ENCODE peak calls at places on chromosomes 1 and 21, in six cellular contexts. N is K562, E is tibial nerve, F is stomach, Z is sigmoid colon, Q is A549. M is an unnamed sample.

GRCh38 chr1:203422656-203423055 is 53.0 kb upstream of the PRELP start:
- DNase-seq in E (no peak), Q (no peak), Z (no peak), F (no peak), N (no peak), M (no peak)

GRCh38 chr1:78836736-78837135 is 169.8 kb downstream of the ADGRL4 start:
- DNase-seq in Z (no peak), Q (no peak), N (no peak), F (no peak), E (no peak), M (no peak)

GRCh38 chr1:60227581-60228252 is 154.1 kb upstream of the C1orf87 start:
- DNase-seq in Z (no peak), E (no peak), F (no peak), Q (no peak), N (no peak), M (no peak)

GRCh38 chr1:194241215-194241614 is 1054.8 kb upstream of the B3GALT2 start:
- DNase-seq in N (no peak), F (no peak), Z (no peak), Q (no peak), E (no peak), M (no peak)

GRCh38 chr21:20997633-20998455 is at the start of gene NCAM2:
- DNase-seq in Z (peak), N (peak), F (peak), Q (peak), E (peak), M (peak)

GRCh38 chr1:212608956-212609700 is 567 bp downstream of the ATF3 start:
- DNase-seq in E (peak), N (peak), Z (peak), F (peak), Q (no peak), M (peak)

GRCh38 chr21:38819719-38820147 is 14.0 kb downstream of the ETS2 start:
- DNase-seq in N (no peak), Q (peak), E (no peak), F (peak), Z (no peak), M (no peak)

GRCh38 chr1:227779021-227779441 is 36.4 kb upstream of the PRSS38 start:
- DNase-seq in Z (peak), Q (no peak), E (no peak), N (no peak), F (no peak), M (peak)

GRCh38 chr1:153346067-153346723 is 2.4 kb downstream of the PGLYRP4 start:
- DNase-seq in E (no peak), Q (no peak), N (no peak), F (no peak), Z (no peak), M (no peak)

GRCh38 chr1:38446936-38447335 is 400.3 kb upstream of the POU3F1 start:
- DNase-seq in F (no peak), E (no peak), Q (no peak), Z (no peak), N (no peak), M (no peak)

GRCh38 chr1:38444311-38444710 is 397.7 kb upstream of the POU3F1 start:
- DNase-seq in F (no peak), N (no peak), E (no peak), Q (peak), Z (no peak), M (no peak)

GRCh38 chr1:38440402-38440801 is 393.8 kb upstream of the POU3F1 start:
- DNase-seq in Q (no peak), Z (no peak), F (no peak), E (no peak), N (no peak), M (no peak)

DNA sequence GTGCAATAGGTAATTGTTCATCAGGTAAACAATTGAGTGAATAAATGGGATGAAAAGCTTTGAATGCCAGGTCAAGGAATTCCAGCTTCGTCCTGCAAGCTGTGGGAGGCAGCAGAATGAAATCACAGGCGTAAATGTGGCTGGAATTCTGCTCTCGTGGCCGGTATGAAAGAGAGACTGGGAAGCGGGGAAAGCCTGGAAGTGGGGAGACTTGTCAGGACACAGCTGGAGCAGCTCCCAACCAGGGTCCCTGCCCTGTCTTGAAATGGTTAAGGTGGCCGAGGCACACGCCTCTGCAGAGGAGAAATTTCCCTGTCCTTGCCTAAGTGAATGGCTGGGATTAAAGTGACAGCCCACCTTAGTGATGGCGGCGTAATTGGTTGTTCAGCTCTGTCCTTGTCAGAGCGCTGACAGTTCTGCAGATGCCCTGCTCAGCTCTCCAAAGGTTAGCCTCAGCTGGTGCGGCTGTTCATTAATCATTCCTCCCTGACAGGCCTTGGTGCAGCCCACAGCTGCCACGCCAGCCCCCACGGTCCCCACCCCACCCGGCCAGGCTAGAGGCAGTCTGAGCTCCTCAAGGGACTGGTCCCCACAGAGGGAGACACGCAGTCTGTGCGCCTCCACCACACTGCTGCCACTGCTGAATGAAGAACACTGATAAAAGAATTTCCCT is 398.3 kb upstream of the POU3F1 start:
- DNase-seq in N (no peak), Z (no peak), Q (no peak), E (no peak), F (no peak), M (no peak)
- TF ChIP-seq EP300 in N (no peak), Z (no peak), Q (no peak), E (no peak), F (no peak), M (no peak)

GRCh38 chr1:1253972-1254666 is 7.6 kb upstream of the C1QTNF12 start:
- DNase-seq in E (no peak), F (no peak), N (no peak), Z (no peak), Q (no peak), M (no peak)

GRCh38 chr1:1253314-1253713 is 6.8 kb upstream of the C1QTNF12 start:
- DNase-seq in E (no peak), N (no peak), Z (no peak), F (no peak), Q (no peak), M (no peak)

GRCh38 chr1:1254667-1254998 is 8.1 kb upstream of the C1QTNF12 start:
- DNase-seq in N (no peak), E (no peak), Q (no peak), Z (no peak), F (no peak), M (no peak)

GRCh38 chr1:1255627-1256026 is 9.1 kb upstream of the C1QTNF12 start:
- DNase-seq in Z (no peak), F (no peak), N (no peak), E (no peak), Q (no peak), M (no peak)

GRCh38 chr1:1255078-1255477 is 8.6 kb upstream of the C1QTNF12 start:
- DNase-seq in Z (no peak), N (no peak), Q (no peak), E (no peak), F (no peak), M (no peak)
- H3K4me3 ChIP-seq in Z (no peak), N (no peak), Q (no peak), E (no peak), F (no peak), M (no peak)

GRCh38 chr1:63888984-63889383 is 115.2 kb downstream of the ROR1 start:
- DNase-seq in N (no peak), E (no peak), F (no peak), Z (no peak), Q (no peak), M (no peak)
- TF ChIP-seq EP300 in N (no peak), E (no peak), F (no peak), Z (no peak), Q (no peak), M (no peak)

GRCh38 chr1:38476111-38476783 is 383.3 kb downstream of the RRAGC start:
- DNase-seq in F (no peak), Z (no peak), Q (no peak), E (no peak), N (no peak), M (no peak)
- H3K4me3 ChIP-seq in F (peak), Z (no peak), Q (no peak), E (peak), N (no peak), M (no peak)

GRCh38 chr1:106868828-106869227 is 187.6 kb upstream of the PRMT6 start:
- DNase-seq in E (no peak), Q (no peak), N (no peak), Z (no peak), F (no peak), M (no peak)
- TF ChIP-seq EP300 in E (no peak), Q (no peak), N (no peak), Z (no peak), F (no peak), M (no peak)

M was measured in ovary.